ENCODE peak calls at places on chromosomes 3 and 15, in nine cellular contexts. T is astrocyte, U is A549, Q is IMR-90, V is dorsolateral prefrontal cortex, R is adrenal gland, G is HepG2, S is fibroblast of lung, Y is choroid plexus epithelial cell. O is an unnamed sample.

GRCh38 chr15:43799945-43800285 is at the start of gene SERINC4:
- DNase-seq in Y (no peak), T (no peak), S (no peak), G (no peak), U (no peak), V (no peak), R (no peak), Q (no peak), O (no peak)

GRCh38 chr3:119536757-119537156 is 22.7 kb downstream of the CD80 start:
- DNase-seq in R (no peak), G (no peak), Q (no peak), S (no peak), V (no peak), T (no peak), Y (no peak), U (no peak), O (no peak)

GRCh38 chr3:178181784-178182183 is 354.5 kb upstream of the KCNMB2 start:
- DNase-seq in Y (no peak), T (no peak), V (no peak), S (no peak), Q (no peak), R (no peak), G (no peak), U (no peak), O (no peak)

GRCh38 chr3:182508896-182509295 is 284.4 kb upstream of the ATP11B start:
- DNase-seq in U (no peak), G (no peak), R (no peak), V (no peak), Q (no peak), Y (no peak), T (no peak), S (no peak), O (no peak)

GRCh38 chr3:89145995-89146394 is 38.6 kb downstream of the EPHA3 start:
- DNase-seq in Y (peak), T (peak), U (no peak), G (peak), R (no peak), S (peak), Q (peak), V (no peak), O (peak)

GRCh38 chr3:99505200-99505599 is 133.2 kb upstream of the COL8A1 start:
- DNase-seq in G (no peak), R (no peak), S (no peak), T (no peak), Q (no peak), V (no peak), U (no peak), Y (peak), O (no peak)

GRCh38 chr15:63502843-63503738 is 1.3 kb upstream of the USP3 start:
- DNase-seq in Q (peak), R (peak), V (peak), Y (peak), G (peak), T (peak), S (peak), U (peak), O (no peak)

GRCh38 chr15:73153024-73153423 is 100.8 kb downstream of the NEO1 start:
- DNase-seq in S (no peak), Y (no peak), U (no peak), R (no peak), G (no peak), V (no peak), Q (no peak), T (no peak), O (no peak)

GRCh38 chr3:104521606-104522336 is 844.9 kb upstream of the ALCAM start:
- DNase-seq in R (peak), U (no peak), Y (no peak), T (no peak), S (no peak), Q (no peak), V (no peak), G (no peak), O (no peak)
- H3K4me3 ChIP-seq in R (no peak), U (no peak), Y (no peak), T (no peak), S (no peak), Q (no peak), V (no peak), G (no peak), O (no peak)

GRCh38 chr3:149958171-149958796 is 12.4 kb downstream of the PFN2 start:
- DNase-seq in T (no peak), Q (no peak), U (no peak), V (no peak), S (no peak), G (no peak), R (no peak), Y (no peak), O (no peak)
- TF ChIP-seq CTCF in T (no peak), Q (no peak), U (no peak), V (no peak), S (no peak), G (no peak), R (no peak), Y (peak), O (no peak)

GRCh38 chr3:124851905-124852304 is 35.3 kb downstream of the ITGB5 start:
- DNase-seq in U (no peak), R (no peak), Q (no peak), T (no peak), Y (no peak), S (no peak), V (no peak), G (no peak), O (no peak)
- H3K4me3 ChIP-seq in U (no peak), R (no peak), Q (no peak), T (no peak), Y (no peak), S (no peak), V (no peak), G (no peak), O (no peak)

GRCh38 chr3:56557815-56558170 is 818 bp downstream of the CCDC66 start:
- DNase-seq in S (no peak), Y (no peak), Q (no peak), G (no peak), U (no peak), T (peak), R (no peak), V (no peak), O (no peak)
- TF ChIP-seq CTCF in S (no peak), Y (no peak), Q (no peak), G (no peak), U (no peak), T (no peak), R (no peak), V (no peak), O (no peak)

DNA sequence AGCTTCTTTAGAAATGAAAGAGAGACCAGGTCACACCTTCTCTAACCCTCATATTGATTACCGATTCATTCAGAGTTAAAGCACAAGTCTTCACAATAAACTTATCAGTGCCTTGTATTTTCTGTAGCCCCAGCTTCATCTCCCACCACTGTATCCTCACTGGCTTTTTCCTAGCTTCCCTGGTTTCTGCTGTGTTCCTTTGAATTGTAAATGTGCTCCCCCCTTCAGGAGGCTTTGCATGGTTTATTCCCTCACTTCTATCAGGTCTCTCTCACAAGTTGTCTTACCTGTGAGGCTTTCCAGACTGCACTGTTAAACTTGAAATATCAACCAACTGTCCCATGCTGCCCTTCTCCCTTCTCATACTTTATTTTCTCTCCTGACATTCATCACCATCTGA is 662.0 kb upstream of the GBE1 start:
- DNase-seq in G (no peak), S (no peak), T (no peak), Y (no peak), U (no peak), V (no peak), Q (no peak), R (no peak), O (no peak)
- H3K4me3 ChIP-seq in G (no peak), S (no peak), T (no peak), Y (no peak), U (no peak), V (no peak), Q (no peak), R (no peak), O (no peak)

O was measured in HFF-Myc.